ENCODE peak calls at places on chromosome 21, in ten cellular contexts. Z is CD8-positive, alpha-beta T cell; U is cardiac muscle cell; P is esophagus muscularis mucosa; V is left ventricle myocardium inferior; E is uterus; Q is tibial nerve; D is colonic mucosa; F is IMR-90; J is MM.1S. B is an unnamed sample. For H3K4me1, the result is how much of the 10 kb centered on the place peaks cover.

GRCh38 chr21:44831227-44831626 is 13.4 kb upstream of the SUMO3 start:
- DNase-seq in Z (no peak), U (no peak), P (no peak), V (no peak), E (no peak), Q (no peak), D (no peak), F (no peak), J (no peak), B (no peak)

GRCh38 chr21:41360072-41360821 is 1.6 kb upstream of the MX2 start:
- DNase-seq in Z (no peak), U (peak), P (no peak), V (peak), E (peak), Q (peak), D (peak), F (peak), J (no peak), B (peak)

GRCh38 chr21:42028754-42029385 is 18.7 kb upstream of the ZBTB21 start:
- DNase-seq in Z (no peak), U (no peak), P (no peak), V (no peak), E (no peak), Q (no peak), D (peak), F (no peak), J (no peak), B (no peak)

GRCh38 chr21:37658994-37659458 is 257.2 kb downstream of the KCNJ6 start:
- DNase-seq in Z (no peak), U (peak), P (no peak), V (no peak), E (peak), Q (peak), D (no peak), F (peak), J (no peak), B (no peak)

GRCh38 chr21:44089001-44089911 is 17.9 kb upstream of the PWP2 start:
- DNase-seq in Z (peak), U (no peak), P (no peak), V (no peak), E (no peak), Q (no peak), D (peak), F (no peak), J (no peak), B (no peak)

GRCh38 chr21:33433425-33434114 is 30.4 kb downstream of the IFNGR2 start:
- DNase-seq in Z (no peak), U (no peak), P (no peak), V (no peak), E (no peak), Q (no peak), D (no peak), F (no peak), J (no peak), B (no peak)

GRCh38 chr21:36135391-36136094 is 664 bp downstream of the CBR3 start:
- DNase-seq in Z (peak), U (peak), P (peak), V (peak), E (peak), Q (peak), D (peak), F (peak), J (peak), B (no peak)

GRCh38 chr21:33386222-33386784 is 16.9 kb upstream of the IFNGR2 start:
- DNase-seq in Z (no peak), U (no peak), P (no peak), V (no peak), E (no peak), Q (no peak), D (no peak), F (no peak), J (no peak), B (no peak)

GRCh38 chr21:18041012-18041411 is 203.6 kb upstream of the CHODL start:
- DNase-seq in Z (no peak), U (peak), P (no peak), V (no peak), E (no peak), Q (no peak), D (no peak), F (no peak), J (peak), B (no peak)

GRCh38 chr21:42646836-42647235 is 6.6 kb upstream of the PDE9A start:
- DNase-seq in Z (no peak), U (no peak), P (no peak), V (no peak), E (no peak), Q (no peak), D (no peak), F (no peak), J (no peak), B (no peak)

GRCh38 chr21:44763451-44764318 is 37.9 kb downstream of the UBE2G2 start:
- DNase-seq in Z (no peak), U (no peak), P (no peak), V (no peak), E (no peak), Q (no peak), D (no peak), F (no peak), J (no peak), B (no peak)

GRCh38 chr21:45836268-45836655 is 145.3 kb upstream of the COL6A1 start:
- DNase-seq in Z (no peak), U (peak), P (no peak), V (no peak), E (no peak), Q (no peak), D (no peak), F (peak), J (no peak), B (no peak)

GRCh38 chr21:41763398-41763931 is 3.4 kb downstream of the RIPK4 start:
- DNase-seq in Z (no peak), U (no peak), P (no peak), V (peak), E (no peak), Q (no peak), D (no peak), F (no peak), J (no peak), B (no peak)

GRCh38 chr21:45313682-45314081 is 26.0 kb upstream of the POFUT2 start:
- DNase-seq in Z (no peak), U (no peak), P (no peak), V (no peak), E (no peak), Q (no peak), D (no peak), F (no peak), J (no peak), B (no peak)

GRCh38 chr21:37208056-37208705 is 59.0 kb downstream of the VPS26C start:
- DNase-seq in Z (no peak), U (no peak), P (no peak), V (peak), E (no peak), Q (peak), D (no peak), F (no peak), J (peak), B (no peak)

GRCh38 chr21:33943293-33943692 is 27.7 kb upstream of the ATP5PO start:
- DNase-seq in Z (no peak), U (no peak), P (no peak), V (no peak), E (no peak), Q (no peak), D (no peak), F (no peak), J (no peak), B (peak)

GRCh38 chr21:41152149-41152548 is 15.8 kb upstream of the BACE2 start:
- DNase-seq in Z (no peak), U (no peak), P (no peak), V (no peak), E (no peak), Q (no peak), D (no peak), F (no peak), J (no peak), B (no peak)

GRCh38 chr21:26490771-26491170 is 82.3 kb downstream of the CYYR1 start:
- DNase-seq in Z (no peak), U (no peak), P (no peak), V (no peak), E (no peak), Q (no peak), D (no peak), F (no peak), J (no peak), B (no peak)

GRCh38 chr21:44801468-44802395 is at the start of gene UBE2G2:
- DNase-seq in Z (peak), U (peak), P (peak), V (peak), E (peak), Q (no peak), D (peak), F (peak), J (peak), B (no peak)

GRCh38 chr21:36641886-36642285 is 57.0 kb upstream of the SIM2 start:
- DNase-seq in Z (no peak), U (no peak), P (no peak), V (no peak), E (no peak), Q (no peak), D (no peak), F (no peak), J (no peak), B (no peak)

DNA sequence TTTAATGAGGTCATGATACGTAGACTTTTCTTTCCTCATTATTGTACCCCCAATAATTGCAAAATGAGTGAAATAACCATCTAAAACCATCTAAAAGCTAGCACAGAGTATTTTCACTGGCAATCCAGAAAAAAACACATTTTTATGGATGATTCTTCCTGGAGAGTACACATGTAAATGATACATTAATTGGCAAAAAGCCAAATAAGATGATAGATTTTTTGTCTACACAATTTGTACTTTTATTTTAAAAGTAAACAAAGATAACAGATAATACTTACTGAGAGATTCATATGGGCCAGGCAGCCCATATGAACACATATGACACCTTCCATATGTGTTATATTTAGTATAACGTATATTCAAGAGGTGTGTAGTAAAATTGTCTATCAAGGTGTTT is 2.5 kb upstream of the KRTAP19-7 start:
- DNase-seq in Z (no peak), U (no peak), P (no peak), V (no peak), E (no peak), Q (no peak), D (no peak), F (no peak), J (no peak), B (no peak)
- TF ChIP-seq CTCF in Z (no peak), U (no peak), P (no peak), V (no peak), E (no peak), Q (no peak), D (no peak), F (no peak), J (no peak), B (no peak)

DNA sequence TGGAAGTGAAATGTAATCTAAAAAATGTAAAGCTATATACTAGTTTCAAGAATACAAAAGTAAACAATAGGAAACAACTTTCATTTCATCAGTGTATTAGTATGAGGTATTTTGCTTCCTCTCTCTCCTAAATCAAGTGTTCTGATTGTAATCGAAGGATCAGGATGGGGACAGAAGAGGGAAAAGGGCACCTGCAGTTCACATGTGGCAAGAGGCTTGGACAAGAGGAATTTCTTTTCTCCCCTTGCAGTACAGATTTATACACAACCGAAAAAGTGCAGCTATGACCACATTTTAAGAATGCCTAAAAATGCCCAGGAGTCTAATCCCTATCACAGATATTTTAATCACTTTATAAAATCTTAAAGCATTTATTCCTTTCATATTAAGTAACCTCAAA is 63.7 kb downstream of the NRIP1 start:
- DNase-seq in Z (no peak), U (no peak), P (no peak), V (no peak), E (no peak), Q (no peak), D (no peak), F (no peak), J (no peak), B (no peak)
- H3K4me1 ChIP-seq in Z (under half), U (under half), P (under half), V (half or more), E (under half), Q (under half), D (under half), F (under half), J (under half), B (half or more)

DNA sequence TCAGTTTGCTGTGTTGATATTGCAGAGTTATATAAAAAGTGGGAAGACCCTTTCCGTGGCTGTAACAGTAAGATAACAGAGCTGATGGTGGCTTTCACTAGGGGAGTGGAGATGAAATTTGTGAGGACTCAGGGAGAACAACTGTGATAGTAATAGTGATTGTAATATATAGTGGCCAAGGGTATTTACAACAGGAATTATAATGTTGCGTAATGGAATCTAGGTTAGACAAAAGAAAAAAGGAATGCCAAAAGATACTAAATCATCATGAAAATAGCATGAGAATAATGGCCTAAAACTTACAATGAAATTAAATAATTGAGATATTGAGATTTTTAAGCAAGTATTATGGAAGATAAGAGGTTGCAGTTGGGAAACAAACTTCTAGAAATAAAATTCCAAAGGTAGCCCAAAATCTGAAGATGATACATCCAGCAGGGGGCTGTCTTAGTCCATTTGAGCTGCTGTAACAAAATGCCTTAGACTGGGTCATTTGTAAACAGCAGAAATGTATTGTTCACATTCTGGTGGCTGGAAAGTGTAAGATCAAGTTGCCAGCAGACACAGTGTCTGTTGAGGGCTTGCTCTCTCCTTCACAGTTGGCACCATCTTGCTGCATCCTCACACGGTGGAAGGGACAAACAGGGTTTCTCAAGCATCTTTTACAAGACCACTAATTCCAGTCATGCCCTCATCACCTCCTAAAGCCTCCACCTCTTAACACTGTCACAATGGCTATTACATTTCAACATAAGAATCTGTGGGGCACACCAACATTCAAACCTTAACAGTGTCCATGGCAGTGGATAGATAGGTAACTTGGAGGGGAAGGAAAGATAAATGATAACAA is 711.2 kb downstream of the MRPL39 start:
- DNase-seq in Z (no peak), U (peak), P (no peak), V (no peak), E (no peak), Q (no peak), D (no peak), F (peak), J (peak), B (no peak)
- TF ChIP-seq CTCF in Z (no peak), U (no peak), P (no peak), V (peak), E (no peak), Q (peak), D (no peak), F (peak), J (peak), B (peak)

DNA sequence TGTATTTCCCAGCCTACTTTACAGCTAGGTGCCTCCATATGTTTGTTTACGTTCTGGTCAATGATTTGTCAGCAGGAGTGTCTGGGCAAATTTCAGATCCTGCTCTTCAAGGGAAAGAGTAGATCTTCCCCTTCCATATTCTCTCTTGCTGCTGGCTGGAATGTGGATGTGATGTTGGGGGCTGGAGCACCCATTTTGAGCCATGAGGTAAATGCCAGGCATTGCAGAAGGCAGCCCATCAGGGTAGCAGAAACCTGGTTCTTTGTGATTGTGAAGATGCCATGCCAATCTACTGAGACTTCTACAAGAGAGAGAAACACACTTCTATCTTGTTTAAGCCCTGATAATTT is 25.1 kb downstream of the RUNX1 start:
- DNase-seq in Z (no peak), U (no peak), P (no peak), V (no peak), E (no peak), Q (no peak), D (no peak), F (no peak), J (no peak), B (no peak)
- H3K4me1 ChIP-seq in Z (half or more), U (under half), P (under half), V (under half), E (under half), Q (under half), D (under half), F (under half), J (under half), B (under half)

GRCh38 chr21:29148535-29148934 is 18.1 kb downstream of the MAP3K7CL start:
- DNase-seq in Z (no peak), U (peak), P (no peak), V (no peak), E (no peak), Q (no peak), D (no peak), F (peak), J (no peak), B (no peak)

GRCh38 chr21:29146726-29147125 is 16.3 kb downstream of the MAP3K7CL start:
- DNase-seq in Z (no peak), U (no peak), P (no peak), V (no peak), E (no peak), Q (no peak), D (no peak), F (no peak), J (no peak), B (no peak)

GRCh38 chr21:29145837-29146453 is 15.5 kb downstream of the MAP3K7CL start:
- DNase-seq in Z (no peak), U (no peak), P (no peak), V (no peak), E (no peak), Q (no peak), D (no peak), F (no peak), J (no peak), B (no peak)

GRCh38 chr21:29144736-29145353 is 14.4 kb downstream of the MAP3K7CL start:
- DNase-seq in Z (no peak), U (no peak), P (no peak), V (no peak), E (no peak), Q (no peak), D (no peak), F (peak), J (no peak), B (no peak)

DNA sequence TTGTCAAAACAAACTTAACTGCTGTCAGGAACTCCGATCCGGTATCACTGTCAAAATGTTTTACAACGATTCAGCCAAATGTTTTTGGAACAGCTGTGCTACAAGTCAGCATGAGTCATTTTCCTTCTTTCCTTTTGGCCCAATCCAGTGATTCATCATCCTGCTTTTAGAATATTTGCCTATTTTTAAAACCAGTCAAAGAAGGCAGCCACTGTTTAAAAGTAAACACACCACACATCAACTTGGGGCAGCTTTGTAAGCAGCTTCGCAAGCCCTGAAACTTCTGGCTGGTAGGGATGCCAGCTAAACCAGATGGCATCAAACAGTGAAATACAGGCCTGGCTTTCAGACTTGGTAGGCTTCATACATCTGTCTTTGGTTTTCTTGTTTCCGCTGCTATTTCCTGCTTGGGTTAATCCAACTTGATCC is 14.9 kb downstream of the MAP3K7CL start:
- DNase-seq in Z (no peak), U (peak), P (no peak), V (no peak), E (no peak), Q (no peak), D (no peak), F (peak), J (no peak), B (no peak)
- TF ChIP-seq CTCF in Z (no peak), U (no peak), P (no peak), V (no peak), E (no peak), Q (no peak), D (no peak), F (no peak), J (no peak), B (no peak)

GRCh38 chr21:38930838-38931237 is 125.1 kb downstream of the ETS2 start:
- DNase-seq in Z (no peak), U (peak), P (no peak), V (no peak), E (peak), Q (no peak), D (no peak), F (peak), J (no peak), B (no peak)
- H3K4me1 ChIP-seq in Z (under half), U (under half), P (under half), V (under half), E (under half), Q (under half), D (under half), F (under half), J (under half), B (under half)

B was measured in vagina.